ENCODE peak calls at places on chromosomes 12 and 14, in eight cellular contexts. Y is A549; I is stimulated activated CD8-positive, alpha-beta memory T cell treated with anti-CD3 and anti-CD28 coated beads, Interleukin-4, amount 100 ng/mL, for 48 hours; E is NCI-H187; P is hepatocyte; X is ELR; K is NCI-H1105 treated with DMSO at 0.1 percent for 48 hours; J is coronary artery. C is an unnamed sample.
A peak's percentile ranks its signal among the peaks of the same experiment; 100 is the strongest.

GRCh38 chr12:19885987-19886804 is 446.9 kb downstream of the AEBP2 start:
- DNase-seq in P (no peak), Y (no peak), I (no peak), J (no peak), K (no peak), X (no peak), E (no peak), C (no peak)

GRCh38 chr14:93765032-93765626 is 23.2 kb downstream of the PRIMA1 start:
- DNase-seq in I (no peak), K (no peak), X (no peak), P (no peak), E (no peak), Y (no peak), J (no peak), C (no peak)

GRCh38 chr14:95518045-95518751 is 1.7 kb upstream of the SYNE3 start:
- DNase-seq in J (peak; percentile 73), E (no peak), Y (no peak), X (peak; percentile 42), I (no peak), P (no peak), K (peak; percentile 87), C (no peak)

GRCh38 chr12:104480826-104481457 is 24.2 kb downstream of the CHST11 start:
- DNase-seq in P (no peak), K (no peak), J (no peak), Y (no peak), E (no peak), X (peak; percentile 97), I (no peak), C (peak; percentile 89)

GRCh38 chr12:124231980-124232653 is 62.8 kb upstream of the RFLNA start:
- DNase-seq in X (no peak), K (no peak), I (no peak), P (peak; percentile 84), E (peak; percentile 65), Y (no peak), J (no peak), C (no peak)

GRCh38 chr14:62409185-62409584 is 636.1 kb downstream of the KCNH5 start:
- DNase-seq in P (no peak), E (no peak), J (no peak), X (no peak), Y (no peak), I (no peak), K (no peak), C (peak; percentile 7)

GRCh38 chr14:72736348-72736747 is 157.6 kb downstream of the DPF3 start:
- DNase-seq in Y (no peak), I (no peak), K (no peak), X (peak; percentile 74), J (peak; percentile 38), E (no peak), P (no peak), C (peak; percentile 6)

GRCh38 chr12:49129332-49130150 is 1.7 kb downstream of the TUBA1B start:
- DNase-seq in Y (no peak), P (no peak), K (no peak), X (no peak), J (no peak), E (no peak), I (no peak), C (no peak)

GRCh38 chr14:101542391-101542790 is 18.9 kb upstream of the DIO3 start:
- DNase-seq in J (no peak), X (no peak), P (peak; percentile 79), I (no peak), Y (no peak), E (no peak), K (no peak), C (no peak)

GRCh38 chr14:41859336-41859735 is 252.7 kb downstream of the LRFN5 start:
- DNase-seq in P (no peak), J (no peak), Y (no peak), X (no peak), E (no peak), I (no peak), K (no peak), C (no peak)

GRCh38 chr14:38755036-38755435 is 348.0 kb downstream of the SEC23A start:
- DNase-seq in Y (no peak), J (no peak), K (no peak), P (no peak), X (no peak), E (no peak), I (no peak), C (no peak)

GRCh38 chr12:16606117-16606200 is at the start of gene LMO3:
- DNase-seq in Y (no peak), P (no peak), J (no peak), E (no peak), I (no peak), K (no peak), X (no peak), C (no peak)

GRCh38 chr12:1692221-1692620 is 1.4 kb downstream of the ADIPOR2 start:
- DNase-seq in K (no peak), P (no peak), J (no peak), Y (no peak), X (no peak), I (no peak), E (no peak), C (no peak)

GRCh38 chr12:68451261-68452091 is 119.3 kb upstream of the MDM1 start:
- DNase-seq in E (no peak), K (peak; percentile 78), P (peak; percentile 13), Y (no peak), X (peak; percentile 53), I (peak; percentile 61), J (no peak), C (peak; percentile 64)

GRCh38 chr12:98572010-98572409 is 21.5 kb upstream of the SLC25A3 start:
- DNase-seq in K (no peak), Y (peak; percentile 32), I (no peak), J (no peak), E (no peak), X (peak; percentile 24), P (no peak), C (peak; percentile 9)

GRCh38 chr12:4024701-4025419 is 151.7 kb upstream of the PARP11 start:
- DNase-seq in K (no peak), X (no peak), P (no peak), J (no peak), I (no peak), Y (no peak), E (no peak), C (no peak)

GRCh38 chr12:117098361-117099217 is 627 bp downstream of the TESC start:
- DNase-seq in J (no peak), P (no peak), Y (peak; percentile 49), I (peak; percentile 64), X (no peak), E (no peak), K (no peak), C (no peak)

GRCh38 chr14:89503458-89503996 is 86.5 kb upstream of the FOXN3 start:
- DNase-seq in J (no peak), X (no peak), I (no peak), P (no peak), E (no peak), K (no peak), Y (no peak), C (no peak)

GRCh38 chr12:93922583-93923006 is 225.8 kb upstream of the PLXNC1 start:
- DNase-seq in X (no peak), E (no peak), K (no peak), P (no peak), I (no peak), Y (peak; percentile 21), J (no peak), C (no peak)

GRCh38 chr12:20345866-20346265 is 22.5 kb upstream of the PDE3A start:
- DNase-seq in X (no peak), Y (no peak), J (no peak), P (no peak), E (no peak), I (no peak), K (no peak), C (no peak)

GRCh38 chr12:47755655-47756562 is 2.8 kb downstream of the RAPGEF3 start:
- DNase-seq in I (peak; percentile 54), J (no peak), P (no peak), Y (no peak), X (no peak), E (no peak), K (no peak), C (no peak)

GRCh38 chr14:26104686-26105085 is 493.1 kb downstream of the NOVA1 start:
- DNase-seq in K (no peak), J (no peak), I (no peak), E (no peak), P (no peak), X (no peak), Y (no peak), C (no peak)

GRCh38 chr12:53208877-53209463 is 1.9 kb upstream of the ITGB7 start:
- DNase-seq in J (no peak), K (no peak), E (no peak), X (no peak), I (peak; percentile 58), Y (no peak), P (no peak), C (no peak)

GRCh38 chr12:94942663-94943062 is 60.8 kb downstream of the NDUFA12 start:
- DNase-seq in J (no peak), K (no peak), Y (no peak), E (no peak), X (no peak), I (no peak), P (no peak), C (no peak)

GRCh38 chr12:2183556-2184541 is 131.1 kb downstream of the CACNA1C start:
- DNase-seq in K (no peak), P (peak; percentile 68), X (peak; percentile 38), Y (no peak), I (no peak), E (no peak), J (no peak), C (peak; percentile 66)

GRCh38 chr14:53174918-53175317 is 21.8 kb upstream of the DDHD1 start:
- DNase-seq in E (no peak), P (no peak), K (no peak), X (no peak), I (no peak), Y (no peak), J (no peak), C (no peak)